ENCODE peak calls at places on chromosome 14, in nine cellular contexts. One of them, this sample, is unnamed.

GRCh38 chr14:85475113-85475512 is 54.8 kb upstream of the FLRT2 start:
- DNase-seq in SK-N-SH: no peak
- DNase-seq in keratinocyte: no peak
- DNase-seq in HepG2: no peak
- DNase-seq in NT2/D1: no peak
- DNase-seq in Karpas-422: no peak
- DNase-seq in mammary epithelial cell: no peak
- DNase-seq in HCT116: no peak
- DNase-seq in DND-41: no peak
- DNase-seq in this sample: no peak

GRCh38 chr14:51750542-51750941 is 98.8 kb downstream of the FRMD6 start:
- DNase-seq in DND-41: no peak
- DNase-seq in HepG2: peak; percentile 25
- DNase-seq in HCT116: peak; percentile 19
- DNase-seq in keratinocyte: no peak
- DNase-seq in mammary epithelial cell: no peak
- DNase-seq in NT2/D1: peak; percentile 1
- DNase-seq in SK-N-SH: peak; percentile 8
- DNase-seq in Karpas-422: peak; percentile 58
- DNase-seq in this sample: no peak

GRCh38 chr14:81068384-81068783 is 113.0 kb downstream of the TSHR start:
- DNase-seq in Karpas-422: no peak
- DNase-seq in HepG2: no peak
- DNase-seq in HCT116: no peak
- DNase-seq in SK-N-SH: no peak
- DNase-seq in DND-41: no peak
- DNase-seq in NT2/D1: no peak
- DNase-seq in keratinocyte: no peak
- DNase-seq in mammary epithelial cell: no peak
- DNase-seq in this sample: no peak

GRCh38 chr14:23723911-23724310 is 87.7 kb downstream of the DHRS2 start:
- DNase-seq in HCT116: no peak
- DNase-seq in keratinocyte: peak; percentile 9
- DNase-seq in Karpas-422: no peak
- DNase-seq in SK-N-SH: no peak
- DNase-seq in DND-41: no peak
- DNase-seq in HepG2: no peak
- DNase-seq in mammary epithelial cell: no peak
- DNase-seq in NT2/D1: no peak
- DNase-seq in this sample: no peak

GRCh38 chr14:99183311-99183710 is 88.7 kb downstream of the BCL11B start:
- DNase-seq in DND-41: no peak
- DNase-seq in HepG2: no peak
- DNase-seq in mammary epithelial cell: no peak
- DNase-seq in NT2/D1: no peak
- DNase-seq in HCT116: no peak
- DNase-seq in keratinocyte: no peak
- DNase-seq in Karpas-422: no peak
- DNase-seq in SK-N-SH: no peak
- DNase-seq in this sample: no peak

GRCh38 chr14:31206536-31207286 is 882 bp downstream of the HECTD1 start:
- DNase-seq in NT2/D1: no peak
- DNase-seq in SK-N-SH: peak; percentile 66
- DNase-seq in Karpas-422: peak; percentile 83
- DNase-seq in mammary epithelial cell: no peak
- DNase-seq in HCT116: no peak
- DNase-seq in HepG2: peak; percentile 50
- DNase-seq in keratinocyte: no peak
- DNase-seq in DND-41: no peak
- DNase-seq in this sample: no peak

GRCh38 chr14:31937730-31938346 is 139.3 kb upstream of the ARHGAP5 start:
- DNase-seq in HCT116: peak; percentile 91
- DNase-seq in keratinocyte: peak; percentile 82
- DNase-seq in SK-N-SH: no peak
- DNase-seq in NT2/D1: no peak
- DNase-seq in Karpas-422: peak; percentile 56
- DNase-seq in mammary epithelial cell: peak; percentile 99
- DNase-seq in DND-41: peak; percentile 29
- DNase-seq in HepG2: peak; percentile 98
- DNase-seq in this sample: peak; percentile 90

GRCh38 chr14:23143911-23144310 is 24.9 kb upstream of the CEBPE start:
- DNase-seq in HCT116: no peak
- DNase-seq in SK-N-SH: no peak
- DNase-seq in keratinocyte: no peak
- DNase-seq in DND-41: no peak
- DNase-seq in HepG2: no peak
- DNase-seq in Karpas-422: no peak
- DNase-seq in mammary epithelial cell: no peak
- DNase-seq in NT2/D1: no peak
- DNase-seq in this sample: no peak

GRCh38 chr14:20698018-20698329 is 9.4 kb downstream of the ANG start:
- DNase-seq in DND-41: no peak
- DNase-seq in SK-N-SH: no peak
- DNase-seq in NT2/D1: no peak
- DNase-seq in mammary epithelial cell: no peak
- DNase-seq in keratinocyte: no peak
- DNase-seq in HepG2: no peak
- DNase-seq in Karpas-422: no peak
- DNase-seq in HCT116: no peak
- DNase-seq in this sample: no peak

DNA sequence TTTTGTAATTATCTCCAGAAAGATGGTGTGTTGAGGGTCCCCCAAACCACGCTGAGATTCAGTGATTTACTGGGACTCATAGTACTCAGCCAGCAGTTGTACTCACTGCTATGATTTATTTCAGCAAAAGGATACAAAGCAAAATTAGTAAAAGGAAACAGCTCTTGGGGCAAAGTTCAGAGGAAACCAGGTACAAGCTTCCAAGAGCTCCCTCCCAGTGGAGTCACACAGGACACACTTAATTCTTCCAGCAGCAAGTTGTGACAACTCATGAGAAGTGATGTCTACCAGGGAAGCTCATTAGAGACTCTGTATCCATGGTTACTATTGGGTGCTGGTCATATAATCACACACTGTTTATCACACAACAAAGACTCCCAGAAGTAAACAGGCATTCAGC is 38.7 kb downstream of the TTC8 start:
- DNase-seq in mammary epithelial cell: no peak
- DNase-seq in Karpas-422: no peak
- DNase-seq in keratinocyte: no peak
- DNase-seq in HepG2: no peak
- DNase-seq in NT2/D1: no peak
- DNase-seq in HCT116: no peak
- DNase-seq in DND-41: no peak
- DNase-seq in SK-N-SH: no peak
- DNase-seq in this sample: peak; percentile 13
- H3K9ac ChIP-seq in mammary epithelial cell: no peak overlapping the region
- H3K9ac ChIP-seq in Karpas-422: no peak overlapping the region
- H3K9ac ChIP-seq in keratinocyte: no peak overlapping the region
- H3K9ac ChIP-seq in HepG2: no peak overlapping the region
- H3K9ac ChIP-seq in NT2/D1: no peak overlapping the region
- H3K9ac ChIP-seq in HCT116: no peak overlapping the region
- H3K9ac ChIP-seq in DND-41: no peak overlapping the region
- H3K9ac ChIP-seq in SK-N-SH: no peak overlapping the region
- H3K9ac ChIP-seq in this sample: no peak overlapping the region

DNA sequence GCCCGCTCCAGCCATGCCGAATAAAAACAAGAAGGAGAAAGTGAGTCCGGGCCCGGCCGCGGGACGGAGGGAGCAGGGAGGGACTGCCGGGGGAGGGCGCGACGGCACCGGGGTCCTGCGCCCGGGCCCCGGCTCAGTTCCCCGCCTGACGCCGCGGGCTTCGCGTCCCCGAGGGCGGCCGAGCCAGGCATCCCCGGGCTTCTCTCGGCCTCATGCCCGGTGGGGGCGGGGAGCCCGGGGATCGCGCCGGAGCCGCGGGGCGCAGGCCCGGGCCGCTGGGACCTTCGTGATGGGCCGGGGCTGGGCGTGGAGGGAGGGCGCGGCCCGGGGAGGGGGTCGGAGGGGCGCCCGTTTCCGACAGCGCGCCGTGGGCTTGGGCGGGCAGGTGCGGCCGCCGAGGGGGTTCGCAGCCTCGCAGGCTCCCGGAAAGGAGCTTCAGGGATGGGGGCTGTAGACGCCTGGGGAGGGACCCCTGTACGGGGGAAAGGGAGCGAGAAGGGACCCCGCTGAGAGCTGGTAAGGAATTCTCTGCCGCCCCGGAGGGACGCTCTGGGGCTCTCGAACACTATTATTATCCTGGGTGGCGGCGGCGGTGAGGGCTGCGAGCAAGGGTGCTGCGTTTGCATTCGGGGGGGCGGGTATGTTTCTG is 496 bp downstream of the PPP2R5C start:
- DNase-seq in HepG2: no peak
- DNase-seq in Karpas-422: peak; percentile 76
- DNase-seq in mammary epithelial cell: no peak
- DNase-seq in NT2/D1: no peak
- DNase-seq in DND-41: peak; percentile 41
- DNase-seq in HCT116: no peak
- DNase-seq in keratinocyte: no peak
- DNase-seq in SK-N-SH: peak; percentile 80
- DNase-seq in this sample: peak; percentile 19
- H3K4me3 ChIP-seq in HepG2: peak overlapping the region; percentile 81
- H3K4me3 ChIP-seq in Karpas-422: peak overlapping the region; percentile 89
- H3K4me3 ChIP-seq in mammary epithelial cell: peak overlapping the region; percentile 53
- H3K4me3 ChIP-seq in NT2/D1: peak overlapping the region; percentile 46
- H3K4me3 ChIP-seq in DND-41: peak overlapping the region; percentile 51
- H3K4me3 ChIP-seq in HCT116: peak overlapping the region; percentile 64
- H3K4me3 ChIP-seq in keratinocyte: peak overlapping the region; percentile 81
- H3K4me3 ChIP-seq in SK-N-SH: peak overlapping the region; percentile 78
- H3K4me3 ChIP-seq in this sample: peak overlapping the region; percentile 77

GRCh38 chr14:55121146-55121545 is 7.9 kb upstream of the LGALS3 start:
- DNase-seq in DND-41: no peak
- DNase-seq in SK-N-SH: no peak
- DNase-seq in NT2/D1: no peak
- DNase-seq in HepG2: no peak
- DNase-seq in Karpas-422: no peak
- DNase-seq in mammary epithelial cell: no peak
- DNase-seq in HCT116: no peak
- DNase-seq in keratinocyte: no peak
- DNase-seq in this sample: no peak
- H3K9ac ChIP-seq in DND-41: no peak overlapping the region
- H3K9ac ChIP-seq in SK-N-SH: no peak overlapping the region
- H3K9ac ChIP-seq in NT2/D1: no peak overlapping the region
- H3K9ac ChIP-seq in HepG2: no peak overlapping the region
- H3K9ac ChIP-seq in Karpas-422: no peak overlapping the region
- H3K9ac ChIP-seq in mammary epithelial cell: no peak overlapping the region
- H3K9ac ChIP-seq in HCT116: no peak overlapping the region
- H3K9ac ChIP-seq in keratinocyte: no peak overlapping the region
- H3K9ac ChIP-seq in this sample: no peak overlapping the region

GRCh38 chr14:50647753-50648152 is 20.4 kb downstream of the SAV1 start:
- DNase-seq in NT2/D1: no peak
- DNase-seq in keratinocyte: no peak
- DNase-seq in Karpas-422: no peak
- DNase-seq in mammary epithelial cell: no peak
- DNase-seq in HepG2: no peak
- DNase-seq in HCT116: no peak
- DNase-seq in SK-N-SH: no peak
- DNase-seq in DND-41: no peak
- DNase-seq in this sample: peak; percentile 41
- H3K4me3 ChIP-seq in NT2/D1: no peak overlapping the region
- H3K4me3 ChIP-seq in keratinocyte: no peak overlapping the region
- H3K4me3 ChIP-seq in Karpas-422: peak overlapping the region; percentile 19
- H3K4me3 ChIP-seq in mammary epithelial cell: no peak overlapping the region
- H3K4me3 ChIP-seq in HepG2: no peak overlapping the region
- H3K4me3 ChIP-seq in HCT116: no peak overlapping the region
- H3K4me3 ChIP-seq in SK-N-SH: no peak overlapping the region
- H3K4me3 ChIP-seq in DND-41: no peak overlapping the region
- H3K4me3 ChIP-seq in this sample: no peak overlapping the region

GRCh38 chr14:71800878-71801277 is 131.4 kb upstream of the RGS6 start:
- DNase-seq in HCT116: no peak
- DNase-seq in SK-N-SH: no peak
- DNase-seq in Karpas-422: no peak
- DNase-seq in HepG2: no peak
- DNase-seq in NT2/D1: no peak
- DNase-seq in keratinocyte: no peak
- DNase-seq in DND-41: peak; percentile 50
- DNase-seq in mammary epithelial cell: no peak
- DNase-seq in this sample: no peak

GRCh38 chr14:71799831-71800230 is 132.4 kb upstream of the RGS6 start:
- DNase-seq in Karpas-422: no peak
- DNase-seq in mammary epithelial cell: no peak
- DNase-seq in HepG2: no peak
- DNase-seq in HCT116: no peak
- DNase-seq in DND-41: no peak
- DNase-seq in keratinocyte: no peak
- DNase-seq in SK-N-SH: no peak
- DNase-seq in NT2/D1: no peak
- DNase-seq in this sample: no peak

GRCh38 chr14:71803539-71804260 is 128.5 kb upstream of the RGS6 start:
- DNase-seq in NT2/D1: no peak
- DNase-seq in HCT116: peak; percentile 88
- DNase-seq in keratinocyte: peak; percentile 4
- DNase-seq in HepG2: no peak
- DNase-seq in mammary epithelial cell: peak; percentile 79
- DNase-seq in DND-41: no peak
- DNase-seq in SK-N-SH: no peak
- DNase-seq in Karpas-422: no peak
- DNase-seq in this sample: peak; percentile 49
- H3K9ac ChIP-seq in NT2/D1: no peak overlapping the region
- H3K9ac ChIP-seq in HCT116: no peak overlapping the region
- H3K9ac ChIP-seq in keratinocyte: no peak overlapping the region
- H3K9ac ChIP-seq in HepG2: no peak overlapping the region
- H3K9ac ChIP-seq in mammary epithelial cell: no peak overlapping the region
- H3K9ac ChIP-seq in DND-41: no peak overlapping the region
- H3K9ac ChIP-seq in SK-N-SH: no peak overlapping the region
- H3K9ac ChIP-seq in Karpas-422: no peak overlapping the region
- H3K9ac ChIP-seq in this sample: no peak overlapping the region

This sample was measured in mesenchymal stem cell.